ENCODE peak calls at places on chromosomes 12 and 14, in five cellular contexts. A is A673, V is thyroid gland, P is BE2C, D is body of pancreas. J is an unnamed sample. For H3K4me1, the result is how much of the 10 kb centered on the place peaks cover.

GRCh38 chr12:90199008-90199407 is 490.4 kb upstream of the ATP2B1 start:
- DNase-seq in P (no peak), V (no peak), A (peak), D (no peak), J (no peak)

GRCh38 chr12:124270671-124271070 is 24.2 kb upstream of the RFLNA start:
- DNase-seq in A (no peak), P (no peak), V (no peak), D (no peak), J (no peak)

GRCh38 chr14:59427653-59428578 is 37.3 kb downstream of the GPR135 start:
- DNase-seq in A (no peak), P (no peak), V (peak), D (no peak), J (peak)

GRCh38 chr12:108079731-108080130 is 49.4 kb upstream of the WSCD2 start:
- DNase-seq in V (no peak), P (no peak), A (no peak), D (no peak), J (no peak)

GRCh38 chr12:113823816-113824215 is 142.3 kb downstream of the RBM19 start:
- DNase-seq in A (no peak), V (no peak), P (no peak), D (no peak), J (no peak)

GRCh38 chr14:103143535-103143934 is 20.3 kb downstream of the TNFAIP2 start:
- DNase-seq in D (no peak), A (no peak), P (no peak), V (no peak), J (peak)

GRCh38 chr12:62865090-62865489 is 69.9 kb downstream of the PPM1H start:
- DNase-seq in A (no peak), D (no peak), V (no peak), P (no peak), J (no peak)

GRCh38 chr12:50581226-50582184 is 76.7 kb downstream of the DIP2B start:
- DNase-seq in A (no peak), V (no peak), D (no peak), P (no peak), J (no peak)

GRCh38 chr12:23771230-23771949 is 178.1 kb downstream of the SOX5 start:
- DNase-seq in V (peak), P (no peak), A (no peak), D (no peak), J (no peak)

GRCh38 chr14:94363171-94363624 is 25.2 kb downstream of the SERPINA1 start:
- DNase-seq in P (no peak), A (no peak), D (no peak), V (no peak), J (no peak)

GRCh38 chr14:89399594-89400068 is 17.4 kb downstream of the FOXN3 start:
- DNase-seq in P (peak), A (peak), V (peak), D (no peak), J (no peak)

GRCh38 chr12:79252358-79253075 is 387.9 kb downstream of the SYT1 start:
- DNase-seq in D (no peak), A (no peak), P (no peak), V (no peak), J (no peak)

GRCh38 chr12:29072631-29073030 is 76.4 kb upstream of the FAR2 start:
- DNase-seq in V (no peak), A (no peak), P (no peak), D (no peak), J (no peak)

GRCh38 chr12:125187148-125187733 is 122.0 kb downstream of the AACS start:
- DNase-seq in A (no peak), D (no peak), P (no peak), V (peak), J (peak)

GRCh38 chr12:53192531-53193021 is 11.9 kb upstream of the CSAD start:
- DNase-seq in V (no peak), D (no peak), P (no peak), A (no peak), J (no peak)

GRCh38 chr14:47675489-47676300 is at the start of gene MDGA2:
- DNase-seq in A (peak), V (no peak), P (peak), D (peak), J (peak)

GRCh38 chr14:61671086-61671485 is 24.2 kb upstream of the HIF1A start:
- DNase-seq in D (no peak), V (no peak), P (no peak), A (no peak), J (no peak)

GRCh38 chr14:102087762-102088011 is 843 bp upstream of the HSP90AA1 start:
- DNase-seq in D (no peak), V (no peak), A (no peak), P (no peak), J (no peak)

GRCh38 chr14:102088012-102088792 is 1.4 kb upstream of the HSP90AA1 start:
- DNase-seq in D (peak), A (no peak), P (no peak), V (peak), J (peak)

GRCh38 chr14:102086346-102086971 is 385 bp downstream of the HSP90AA1 start:
- DNase-seq in A (peak), D (peak), V (peak), P (peak), J (peak)

GRCh38 chr14:102085503-102085902 is 1.3 kb downstream of the HSP90AA1 start:
- DNase-seq in P (no peak), A (no peak), D (no peak), V (no peak), J (no peak)

DNA sequence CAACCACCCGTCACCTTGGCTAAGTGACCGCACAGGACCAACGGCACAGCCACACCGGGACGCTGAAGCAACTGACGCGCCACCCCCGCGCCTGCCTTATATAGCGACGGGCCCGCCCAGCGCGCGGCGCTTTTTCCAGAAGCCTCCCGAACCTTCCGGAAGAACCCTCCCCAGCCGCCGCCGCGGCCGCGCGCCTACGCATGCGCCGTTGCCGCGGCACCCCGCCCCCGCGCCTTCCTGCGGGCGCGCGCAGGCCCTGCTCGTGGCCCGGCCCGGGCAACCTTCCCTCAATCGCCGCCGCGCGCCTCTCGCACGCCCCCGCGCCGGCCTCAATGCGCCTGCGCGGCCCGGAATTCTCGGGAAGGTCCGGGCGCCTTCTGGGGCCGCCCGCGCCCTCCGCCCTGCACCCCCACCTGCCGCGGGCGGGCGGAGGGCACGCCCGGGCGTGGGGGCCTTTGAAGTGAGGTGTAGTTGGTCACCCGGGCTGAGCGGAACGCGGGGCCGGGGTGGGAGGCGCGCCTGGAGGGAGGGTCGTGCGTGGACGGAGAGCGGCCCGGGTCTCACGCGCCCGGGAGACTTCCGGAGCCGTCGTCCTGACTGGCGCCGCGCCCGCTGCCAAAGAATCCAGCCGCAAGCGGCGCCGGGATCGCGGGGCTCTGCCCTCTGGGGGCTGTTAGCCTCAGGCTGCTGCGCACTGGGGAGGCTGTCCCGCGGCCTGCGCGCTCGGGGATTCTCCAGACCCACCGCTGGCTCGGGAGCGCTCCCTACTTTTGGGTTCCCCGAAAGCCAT is at the start of gene HSP90AA1:
- DNase-seq in V (peak), A (peak), D (peak), P (peak), J (peak)
- TF ChIP-seq CTCF in V (no peak), A (peak), D (peak), P (no peak), J (no peak)

DNA sequence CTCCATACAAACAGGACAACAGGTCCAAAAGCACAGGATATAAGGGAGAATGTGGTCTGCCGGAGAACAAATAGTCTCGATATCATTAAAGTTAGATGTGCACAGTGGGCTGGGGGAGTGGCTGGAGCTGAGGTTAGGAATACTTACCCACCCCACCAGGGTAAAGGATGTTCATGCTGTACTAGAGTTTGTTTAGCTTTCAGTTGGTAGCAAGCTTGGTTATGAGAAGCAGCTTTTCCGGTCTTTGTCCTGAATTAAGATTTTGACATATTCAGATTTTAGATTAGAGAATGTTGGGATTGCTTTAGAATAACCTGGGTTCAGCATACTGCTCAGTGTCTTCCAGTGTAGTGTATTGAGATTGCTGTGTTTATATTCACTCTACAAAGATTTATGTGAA is 16.7 kb downstream of the RASSF8 start:
- DNase-seq in P (no peak), A (no peak), V (no peak), D (no peak), J (no peak)
- H3K4me1 ChIP-seq in P (under half), A (under half), V (under half), D (under half), J (under half)

GRCh38 chr12:40281791-40282364 is 57.1 kb downstream of the LRRK2 start:
- DNase-seq in P (no peak), V (no peak), D (no peak), A (no peak), J (no peak)
- TF ChIP-seq CTCF in P (no peak), V (no peak), D (no peak), A (no peak), J (no peak)

GRCh38 chr12:104466694-104467345 is 10.1 kb downstream of the CHST11 start:
- DNase-seq in D (no peak), A (no peak), V (no peak), P (no peak), J (no peak)
- H3K4me1 ChIP-seq in D (under half), A (under half), V (under half), P (under half), J (under half)

GRCh38 chr14:36524220-36524837 is 4.3 kb upstream of the NKX2-1 start:
- DNase-seq in V (peak), P (no peak), A (no peak), D (no peak), J (no peak)
- TF ChIP-seq CTCF in V (no peak), P (peak), A (peak), D (no peak), J (no peak)

DNA sequence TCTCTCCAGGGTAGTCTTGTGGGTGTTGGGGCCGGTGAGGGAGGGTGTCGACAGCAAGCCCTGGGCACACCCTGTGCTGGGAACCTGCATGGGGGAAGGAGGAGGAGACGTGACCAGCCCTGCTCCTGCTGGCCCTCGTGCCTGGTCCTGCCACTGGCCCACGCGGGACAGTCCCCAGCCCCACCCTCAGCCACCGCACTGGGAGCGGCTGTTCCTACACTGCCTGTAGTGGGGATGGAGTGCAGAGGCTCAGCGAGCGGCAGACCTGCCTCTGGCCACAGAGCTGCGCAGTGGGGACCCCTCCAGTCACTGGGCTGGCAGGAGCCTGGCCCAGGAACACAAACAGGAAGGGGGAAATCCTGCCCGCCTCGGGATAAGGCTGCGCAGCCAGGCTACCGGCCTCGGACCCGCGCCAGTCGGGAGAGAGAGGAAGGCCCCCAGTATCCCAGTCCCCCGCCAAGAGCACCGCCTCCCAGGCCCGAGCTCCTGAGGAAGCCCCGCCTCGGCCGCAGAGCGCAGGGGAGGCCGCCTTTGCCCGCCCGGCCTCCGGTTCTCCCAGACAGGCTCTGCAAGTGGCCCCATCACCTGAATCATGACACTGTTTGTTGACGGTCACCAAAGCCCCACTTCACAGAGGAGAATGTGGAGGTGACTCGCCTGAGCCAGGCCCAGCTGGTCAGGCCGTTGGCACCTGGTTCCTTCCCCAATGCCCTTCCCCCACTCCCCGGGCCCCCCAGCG is 10.6 kb downstream of the AHNAK2 start:
- DNase-seq in P (peak), D (no peak), V (peak), A (no peak), J (peak)
- H3K4me1 ChIP-seq in P (under half), D (under half), V (half or more), A (under half), J (under half)